ENCODE peak calls at places on chromosome 4, in seven cellular contexts. One of them, this sample, is unnamed.

GRCh38 chr4:139243448-139244365 is 36.3 kb downstream of the MGARP start:
- DNase-seq in HCT116: no peak
- DNase-seq in K562: no peak
- DNase-seq in IMR-90: peak
- DNase-seq in H1: no peak
- DNase-seq in HepG2: peak
- DNase-seq in A549: peak
- DNase-seq in this sample: no peak

GRCh38 chr4:4421356-4421755 is 34.5 kb downstream of the NSG1 start:
- DNase-seq in A549: no peak
- DNase-seq in IMR-90: no peak
- DNase-seq in HCT116: no peak
- DNase-seq in K562: no peak
- DNase-seq in H1: no peak
- DNase-seq in HepG2: no peak
- DNase-seq in this sample: no peak

GRCh38 chr4:148445071-148445902 is 3.1 kb upstream of the NR3C2 start:
- DNase-seq in IMR-90: no peak
- DNase-seq in K562: peak
- DNase-seq in HCT116: no peak
- DNase-seq in HepG2: no peak
- DNase-seq in H1: no peak
- DNase-seq in A549: no peak
- DNase-seq in this sample: no peak

GRCh38 chr4:61866357-61867030 is 666.4 kb downstream of the ADGRL3 start:
- DNase-seq in A549: no peak
- DNase-seq in HepG2: no peak
- DNase-seq in HCT116: no peak
- DNase-seq in K562: no peak
- DNase-seq in IMR-90: no peak
- DNase-seq in H1: no peak
- DNase-seq in this sample: no peak

GRCh38 chr4:139866270-139866962 is 200.8 kb downstream of the MGST2 start:
- DNase-seq in IMR-90: no peak
- DNase-seq in HCT116: no peak
- DNase-seq in A549: no peak
- DNase-seq in H1: no peak
- DNase-seq in HepG2: no peak
- DNase-seq in K562: no peak
- DNase-seq in this sample: no peak

GRCh38 chr4:152434011-152434410 is 101.9 kb downstream of the FBXW7 start:
- DNase-seq in K562: no peak
- DNase-seq in H1: no peak
- DNase-seq in IMR-90: no peak
- DNase-seq in HCT116: no peak
- DNase-seq in A549: no peak
- DNase-seq in HepG2: no peak
- DNase-seq in this sample: no peak

GRCh38 chr4:16722386-16722785 is 176.1 kb downstream of the LDB2 start:
- DNase-seq in A549: no peak
- DNase-seq in HCT116: no peak
- DNase-seq in K562: no peak
- DNase-seq in IMR-90: no peak
- DNase-seq in H1: no peak
- DNase-seq in HepG2: no peak
- DNase-seq in this sample: no peak

GRCh38 chr4:106194801-106195200 is 121.2 kb downstream of the TBCK start:
- DNase-seq in K562: no peak
- DNase-seq in HepG2: no peak
- DNase-seq in HCT116: no peak
- DNase-seq in H1: no peak
- DNase-seq in IMR-90: peak
- DNase-seq in A549: no peak
- DNase-seq in this sample: no peak

GRCh38 chr4:118033148-118034060 is 882 bp upstream of the NDST3 start:
- DNase-seq in K562: no peak
- DNase-seq in H1: no peak
- DNase-seq in A549: peak
- DNase-seq in IMR-90: peak
- DNase-seq in HepG2: no peak
- DNase-seq in HCT116: peak
- DNase-seq in this sample: no peak

GRCh38 chr4:139839664-139840063 is 174.0 kb downstream of the MGST2 start:
- DNase-seq in IMR-90: no peak
- DNase-seq in HepG2: no peak
- DNase-seq in K562: no peak
- DNase-seq in HCT116: no peak
- DNase-seq in A549: no peak
- DNase-seq in H1: no peak
- DNase-seq in this sample: no peak

GRCh38 chr4:173478136-173478860 is 51.7 kb downstream of the HAND2 start:
- DNase-seq in HepG2: no peak
- DNase-seq in H1: no peak
- DNase-seq in HCT116: no peak
- DNase-seq in A549: no peak
- DNase-seq in IMR-90: peak
- DNase-seq in K562: no peak
- DNase-seq in this sample: no peak

GRCh38 chr4:42678512-42678911 is 21.6 kb upstream of the ATP8A1 start:
- DNase-seq in HepG2: no peak
- DNase-seq in K562: no peak
- DNase-seq in H1: no peak
- DNase-seq in A549: no peak
- DNase-seq in IMR-90: no peak
- DNase-seq in HCT116: no peak
- DNase-seq in this sample: no peak

GRCh38 chr4:158624889-158625478 is 46.7 kb downstream of the C4orf46 start:
- DNase-seq in A549: peak
- DNase-seq in HCT116: peak
- DNase-seq in IMR-90: peak
- DNase-seq in K562: peak
- DNase-seq in H1: no peak
- DNase-seq in HepG2: peak
- DNase-seq in this sample: peak

GRCh38 chr4:124833831-124834505 is 121.4 kb upstream of the ANKRD50 start:
- DNase-seq in A549: no peak
- DNase-seq in K562: no peak
- DNase-seq in HepG2: no peak
- DNase-seq in IMR-90: no peak
- DNase-seq in HCT116: no peak
- DNase-seq in H1: no peak
- DNase-seq in this sample: no peak

GRCh38 chr4:120723986-120724385 is 198.5 kb downstream of the PRDM5 start:
- DNase-seq in K562: no peak
- DNase-seq in H1: no peak
- DNase-seq in HCT116: no peak
- DNase-seq in A549: no peak
- DNase-seq in HepG2: no peak
- DNase-seq in IMR-90: no peak
- DNase-seq in this sample: no peak

GRCh38 chr4:48939785-48940184 is 33.2 kb upstream of the OCIAD2 start:
- DNase-seq in HepG2: no peak
- DNase-seq in K562: no peak
- DNase-seq in H1: no peak
- DNase-seq in HCT116: no peak
- DNase-seq in IMR-90: peak
- DNase-seq in A549: peak
- DNase-seq in this sample: no peak

GRCh38 chr4:152983221-152983620 is 47.1 kb downstream of the FHDC1 start:
- DNase-seq in H1: no peak
- DNase-seq in A549: no peak
- DNase-seq in IMR-90: no peak
- DNase-seq in HCT116: no peak
- DNase-seq in HepG2: no peak
- DNase-seq in K562: peak
- DNase-seq in this sample: no peak

GRCh38 chr4:138039010-138039409 is 203.1 kb downstream of the SLC7A11 start:
- DNase-seq in A549: no peak
- DNase-seq in HepG2: no peak
- DNase-seq in H1: no peak
- DNase-seq in K562: no peak
- DNase-seq in HCT116: no peak
- DNase-seq in IMR-90: peak
- DNase-seq in this sample: no peak

GRCh38 chr4:138275946-138276621 is 33.9 kb upstream of the SLC7A11 start:
- DNase-seq in HCT116: no peak
- DNase-seq in HepG2: no peak
- DNase-seq in K562: no peak
- DNase-seq in A549: peak
- DNase-seq in H1: no peak
- DNase-seq in IMR-90: peak
- DNase-seq in this sample: no peak

GRCh38 chr4:137531951-137532868 is at the start of gene PCDH18:
- DNase-seq in H1: peak
- DNase-seq in IMR-90: peak
- DNase-seq in HCT116: no peak
- DNase-seq in K562: no peak
- DNase-seq in A549: no peak
- DNase-seq in HepG2: no peak
- DNase-seq in this sample: peak

GRCh38 chr4:151197258-151197657 is 79.7 kb upstream of the PRSS48 start:
- DNase-seq in HCT116: no peak
- DNase-seq in K562: no peak
- DNase-seq in IMR-90: no peak
- DNase-seq in HepG2: no peak
- DNase-seq in H1: no peak
- DNase-seq in A549: no peak
- DNase-seq in this sample: no peak

GRCh38 chr4:140361099-140361498 is 12.3 kb upstream of the SCOC start:
- DNase-seq in HepG2: no peak
- DNase-seq in H1: no peak
- DNase-seq in IMR-90: no peak
- DNase-seq in HCT116: no peak
- DNase-seq in A549: no peak
- DNase-seq in K562: no peak
- DNase-seq in this sample: no peak

GRCh38 chr4:129239088-129239487 is 143.1 kb downstream of the C4orf33 start:
- DNase-seq in K562: no peak
- DNase-seq in HepG2: no peak
- DNase-seq in IMR-90: no peak
- DNase-seq in H1: no peak
- DNase-seq in A549: peak
- DNase-seq in HCT116: no peak
- DNase-seq in this sample: no peak

GRCh38 chr4:10861036-10861435 is 176.5 kb upstream of the CLNK start:
- DNase-seq in IMR-90: no peak
- DNase-seq in HCT116: no peak
- DNase-seq in K562: no peak
- DNase-seq in HepG2: no peak
- DNase-seq in H1: no peak
- DNase-seq in A549: no peak
- DNase-seq in this sample: no peak

DNA sequence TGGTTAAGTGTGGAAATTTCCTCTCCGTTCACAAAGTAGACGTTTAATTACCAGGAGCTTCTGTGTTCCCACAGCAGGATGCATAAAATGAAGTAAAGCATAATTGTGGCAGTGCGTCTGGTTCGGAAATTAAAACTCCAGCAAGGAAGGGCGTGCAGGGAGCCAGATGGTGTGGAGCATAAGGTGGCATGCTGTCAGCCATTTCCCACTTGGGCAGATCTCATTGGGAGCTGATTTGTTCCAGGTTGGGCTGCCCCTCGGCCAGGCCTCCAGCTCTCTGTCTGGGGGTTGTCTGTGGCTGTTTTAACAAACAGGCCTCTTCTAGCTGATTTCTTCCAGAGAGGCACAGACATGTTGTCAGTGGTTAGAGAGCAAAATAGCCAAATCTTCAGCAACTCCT is 182.1 kb upstream of the CLNK start:
- DNase-seq in A549: no peak
- DNase-seq in HCT116: no peak
- DNase-seq in IMR-90: no peak
- DNase-seq in H1: no peak
- DNase-seq in K562: no peak
- DNase-seq in HepG2: no peak
- DNase-seq in this sample: no peak
- TF ChIP-seq CEBPB in A549: no peak
- TF ChIP-seq CEBPB in HCT116: no peak
- TF ChIP-seq CEBPB in IMR-90: no peak
- TF ChIP-seq CEBPB in H1: no peak
- TF ChIP-seq CEBPB in K562: no peak
- TF ChIP-seq CEBPB in HepG2: no peak
- TF ChIP-seq CEBPB in this sample: no peak

GRCh38 chr4:24843121-24843520 is 47.7 kb downstream of the SOD3 start:
- DNase-seq in HepG2: peak
- DNase-seq in K562: no peak
- DNase-seq in A549: no peak
- DNase-seq in IMR-90: no peak
- DNase-seq in H1: no peak
- DNase-seq in HCT116: no peak
- DNase-seq in this sample: no peak
- TF ChIP-seq CEBPB in HepG2: no peak
- TF ChIP-seq CEBPB in K562: no peak
- TF ChIP-seq CEBPB in A549: no peak
- TF ChIP-seq CEBPB in IMR-90: no peak
- TF ChIP-seq CEBPB in H1: no peak
- TF ChIP-seq CEBPB in HCT116: no peak
- TF ChIP-seq CEBPB in this sample: no peak

DNA sequence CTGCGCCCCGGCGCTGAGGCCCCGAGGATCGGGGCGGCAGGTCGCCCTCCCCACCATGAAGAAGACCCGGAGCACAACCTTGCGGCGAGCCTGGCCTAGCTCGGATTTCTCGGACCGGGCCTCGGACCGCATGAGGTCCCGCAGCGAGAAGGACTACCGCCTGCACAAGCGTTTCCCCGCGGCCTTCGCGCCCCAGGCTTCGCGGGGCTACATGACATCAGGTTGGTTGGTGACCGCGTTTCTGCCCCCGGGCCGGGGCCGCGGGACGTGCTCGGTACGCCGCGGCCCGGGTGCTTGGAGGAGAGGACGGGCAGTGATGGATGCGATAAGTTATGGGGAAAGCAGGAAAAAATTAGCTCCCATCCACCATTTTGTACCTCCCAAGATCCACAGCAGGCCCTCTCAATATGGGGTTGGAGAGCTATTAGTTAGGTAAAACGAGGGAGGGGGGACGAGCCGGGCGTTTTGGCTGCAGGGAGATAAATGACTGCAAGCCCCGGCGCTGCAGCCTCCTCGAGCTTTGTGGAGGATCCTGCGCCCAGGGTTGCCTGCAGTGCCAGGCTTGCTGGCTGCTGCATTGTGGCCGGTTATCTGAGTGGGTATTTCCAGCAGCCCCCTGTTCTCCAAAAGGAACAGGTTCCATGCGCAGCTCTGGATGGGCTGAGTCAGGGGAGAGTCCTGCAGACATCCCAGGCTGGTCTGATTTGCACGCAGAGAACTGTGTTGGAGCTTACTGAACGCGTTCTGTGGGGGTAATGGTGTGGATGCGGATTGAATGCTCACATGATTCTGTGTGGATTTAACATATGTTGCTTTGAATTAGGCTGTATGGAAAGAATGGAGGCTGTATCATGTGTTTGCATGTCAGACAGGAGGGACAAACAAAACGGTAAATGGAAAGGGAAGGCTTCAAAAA is 1.9 kb downstream of the STOX2 start:
- DNase-seq in H1: no peak
- DNase-seq in HepG2: no peak
- DNase-seq in HCT116: no peak
- DNase-seq in A549: no peak
- DNase-seq in IMR-90: no peak
- DNase-seq in K562: no peak
- DNase-seq in this sample: no peak
- TF ChIP-seq CEBPB in H1: no peak
- TF ChIP-seq CEBPB in HepG2: no peak
- TF ChIP-seq CEBPB in HCT116: no peak
- TF ChIP-seq CEBPB in A549: no peak
- TF ChIP-seq CEBPB in IMR-90: no peak
- TF ChIP-seq CEBPB in K562: no peak
- TF ChIP-seq CEBPB in this sample: no peak

GRCh38 chr4:9901262-9901661 is 119.8 kb downstream of the DRD5 start:
- DNase-seq in HCT116: no peak
- DNase-seq in K562: no peak
- DNase-seq in IMR-90: no peak
- DNase-seq in H1: no peak
- DNase-seq in HepG2: no peak
- DNase-seq in A549: no peak
- DNase-seq in this sample: no peak
- TF ChIP-seq CEBPB in HCT116: no peak
- TF ChIP-seq CEBPB in K562: no peak
- TF ChIP-seq CEBPB in IMR-90: no peak
- TF ChIP-seq CEBPB in H1: no peak
- TF ChIP-seq CEBPB in HepG2: no peak
- TF ChIP-seq CEBPB in A549: no peak
- TF ChIP-seq CEBPB in this sample: no peak